ENCODE peak calls at places on chromosomes 13 and 19, in eight cellular contexts. M, X, G, S, V, F, Z and C are unnamed samples. For H3K4me1, the result is how much of the 10 kb centered on the place peaks cover.

GRCh38 chr13:43472980-43473379 is 313.8 kb downstream of the ENOX1 start:
- DNase-seq in V (no peak), G (no peak), S (no peak), Z (no peak), X (no peak), F (no peak), M (no peak), C (no peak)

GRCh38 chr19:40798997-40799557 is at the start of gene EGLN2:
- DNase-seq in S (no peak), M (no peak), X (no peak), G (no peak), V (no peak), F (no peak), Z (peak), C (no peak)

GRCh38 chr13:44768775-44769578 is 192.8 kb upstream of the TSC22D1 start:
- DNase-seq in M (peak), Z (no peak), V (no peak), F (no peak), X (peak), G (peak), S (no peak), C (no peak)

GRCh38 chr19:6739390-6739883 is at the start of gene TRIP10:
- DNase-seq in M (peak), S (peak), X (peak), Z (peak), F (peak), V (peak), G (peak), C (peak)

GRCh38 chr19:58009666-58010301 is 7.2 kb upstream of the ZNF606 start:
- DNase-seq in F (peak), S (peak), V (peak), Z (peak), G (peak), M (peak), X (peak), C (peak)

GRCh38 chr13:35720690-35721554 is 244.4 kb upstream of the MAB21L1 start:
- DNase-seq in Z (peak), G (peak), X (peak), M (peak), V (peak), S (peak), F (peak), C (no peak)

GRCh38 chr19:53883741-53884140 is 1.7 kb downstream of the PRKCG start:
- DNase-seq in V (no peak), F (no peak), X (no peak), M (no peak), G (no peak), S (no peak), Z (peak), C (no peak)

GRCh38 chr19:8609210-8610040 is 1.1 kb downstream of the ADAMTS10 start:
- DNase-seq in V (peak), G (peak), S (peak), F (no peak), X (peak), Z (peak), M (peak), C (peak)

GRCh38 chr13:95552539-95553270 is at the start of gene CLDN10:
- DNase-seq in S (no peak), X (no peak), Z (peak), M (no peak), G (no peak), V (peak), F (no peak), C (no peak)

GRCh38 chr13:51435002-51435578 is 17.7 kb downstream of the INTS6 start:
- DNase-seq in V (peak), G (no peak), S (no peak), Z (peak), X (peak), M (peak), F (no peak), C (no peak)

GRCh38 chr19:38194061-38194701 is 29.8 kb downstream of the DPF1 start:
- DNase-seq in X (no peak), M (no peak), S (no peak), F (no peak), Z (no peak), G (no peak), V (peak), C (no peak)

GRCh38 chr13:27338816-27339215 is 68.2 kb downstream of the RASL11A start:
- DNase-seq in M (no peak), G (no peak), Z (peak), V (peak), X (no peak), S (no peak), F (no peak), C (no peak)

GRCh38 chr19:47036233-47036651 is 12.2 kb downstream of the TMEM160 start:
- DNase-seq in V (peak), S (no peak), G (no peak), X (no peak), Z (no peak), M (no peak), F (no peak), C (no peak)

GRCh38 chr13:40470665-40471064 is 195.8 kb downstream of the FOXO1 start:
- DNase-seq in V (no peak), M (peak), X (no peak), Z (no peak), F (no peak), S (peak), G (no peak), C (peak)

GRCh38 chr13:79935121-79935520 is 405.8 kb downstream of the SPRY2 start:
- DNase-seq in X (peak), M (no peak), G (no peak), F (no peak), Z (no peak), S (no peak), V (no peak), C (no peak)

GRCh38 chr19:19858751-19859150 is 6.9 kb upstream of the ZNF253 start:
- DNase-seq in X (no peak), V (no peak), Z (no peak), G (no peak), S (no peak), M (no peak), F (no peak), C (no peak)

GRCh38 chr13:113905942-113906341 is 42.1 kb upstream of the GAS6 start:
- DNase-seq in G (no peak), V (no peak), Z (no peak), F (peak), M (no peak), X (no peak), S (no peak), C (no peak)

GRCh38 chr19:4495471-4495870 is 22.8 kb downstream of the PLIN4 start:
- DNase-seq in X (no peak), F (no peak), Z (peak), S (peak), G (no peak), M (no peak), V (peak), C (no peak)
- TF ChIP-seq CTCF in X (peak), F (no peak), Z (peak), S (no peak), G (no peak), M (no peak), V (peak), C (no peak)

GRCh38 chr19:55208880-55209429 is 346 bp downstream of the PTPRH start:
- DNase-seq in F (no peak), G (no peak), X (no peak), S (no peak), M (no peak), V (peak), Z (no peak), C (no peak)
- H3K4me3 ChIP-seq in F (no peak), G (no peak), X (no peak), S (no peak), M (no peak), V (no peak), Z (no peak), C (no peak)

GRCh38 chr19:18155095-18156087 is 2.4 kb downstream of the PIK3R2 start:
- DNase-seq in G (no peak), S (no peak), M (no peak), Z (no peak), X (no peak), F (no peak), V (no peak), C (no peak)
- H3K4me1 ChIP-seq in G (under half), S (half or more), M (under half), Z (under half), X (under half), F (under half), V (under half), C (under half)

DNA sequence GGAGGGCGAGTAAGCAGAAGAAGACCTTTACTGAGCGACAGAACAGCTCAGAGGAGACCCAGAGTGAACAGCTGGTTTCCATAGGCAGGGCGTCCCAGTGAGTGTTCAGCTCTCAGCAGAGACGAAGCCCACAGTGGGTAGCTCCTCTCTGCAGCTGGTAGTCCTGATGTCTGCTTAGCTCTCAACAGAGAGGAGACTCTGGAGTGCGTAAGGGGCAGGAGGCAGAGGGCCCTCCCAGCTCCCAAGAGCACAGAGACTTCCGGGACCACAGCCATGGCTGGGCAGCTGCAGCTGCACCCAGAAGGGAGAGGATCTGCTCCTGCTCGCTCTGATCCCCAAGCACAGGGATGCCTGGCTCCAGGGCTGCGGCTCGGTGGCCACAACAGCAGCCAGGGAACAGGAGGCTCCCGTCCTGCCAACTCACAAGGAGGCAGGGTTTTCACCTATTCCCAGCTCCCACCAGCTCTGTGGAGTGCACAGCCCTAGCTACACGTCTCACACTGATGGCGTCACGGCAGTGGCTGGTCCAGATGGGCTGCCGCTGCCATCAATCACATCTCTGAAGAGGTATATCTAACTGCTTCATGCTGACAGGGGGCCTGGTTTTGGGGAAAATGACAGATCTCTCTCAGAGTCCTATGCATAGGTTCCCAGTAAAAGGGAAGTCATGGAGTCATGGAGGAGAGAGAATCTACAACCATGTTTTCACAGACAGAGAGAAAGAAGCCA is 2660.1 kb upstream of the PCDH20 start:
- DNase-seq in X (no peak), V (no peak), Z (no peak), M (no peak), F (no peak), S (no peak), G (no peak), C (no peak)
- TF ChIP-seq CTCF in X (no peak), V (no peak), Z (no peak), M (no peak), F (no peak), S (no peak), G (no peak), C (no peak)

GRCh38 chr19:3004522-3004921 is 24.6 kb downstream of the TLE2 start:
- DNase-seq in M (no peak), S (no peak), F (no peak), X (no peak), V (no peak), Z (no peak), G (no peak), C (no peak)

GRCh38 chr19:3007975-3008374 is 21.1 kb downstream of the TLE2 start:
- DNase-seq in G (no peak), M (no peak), V (no peak), X (no peak), Z (no peak), F (no peak), S (no peak), C (no peak)

GRCh38 chr19:3006075-3006767 is 22.9 kb downstream of the TLE2 start:
- DNase-seq in S (no peak), F (no peak), V (peak), X (no peak), G (no peak), M (no peak), Z (peak), C (no peak)

GRCh38 chr19:3003046-3003445 is 25.7 kb downstream of the TLE6 start:
- DNase-seq in G (no peak), X (no peak), S (no peak), F (no peak), Z (no peak), V (no peak), M (no peak), C (no peak)

GRCh38 chr19:3005345-3005744 is 23.7 kb downstream of the TLE2 start:
- DNase-seq in F (no peak), M (no peak), S (no peak), G (no peak), X (no peak), Z (no peak), V (no peak), C (no peak)
- H3K4me3 ChIP-seq in F (no peak), M (no peak), S (no peak), G (no peak), X (no peak), Z (no peak), V (no peak), C (no peak)

GRCh38 chr19:44807652-44808462 is 1.0 kb upstream of the BCAM start:
- DNase-seq in V (peak), S (no peak), G (peak), X (peak), F (peak), Z (peak), M (peak), C (no peak)
- H3K4me1 ChIP-seq in V (under half), S (under half), G (under half), X (under half), F (under half), Z (under half), M (under half), C (under half)

GRCh38 chr19:4374451-4375163 is 25.7 kb downstream of the SH3GL1 start:
- DNase-seq in Z (no peak), V (peak), M (peak), S (peak), G (peak), F (peak), X (peak), C (peak)
- TF ChIP-seq CTCF in Z (no peak), V (peak), M (no peak), S (no peak), G (peak), F (no peak), X (peak), C (peak)

GRCh38 chr19:941292-942132 is 15.7 kb downstream of the ARID3A start:
- DNase-seq in X (no peak), S (no peak), V (no peak), M (no peak), G (no peak), F (no peak), Z (no peak), C (no peak)
- H3K4me3 ChIP-seq in X (no peak), S (peak), V (peak), M (no peak), G (peak), F (no peak), Z (no peak), C (peak)